ENCODE peak calls at places on chromosomes 4 and X, in four cellular contexts. One of them, this sample, is unnamed.
A peak's percentile ranks its signal among the peaks of the same experiment; 100 is the strongest.

GRCh38 chr4:147332101-147332500 is 148.8 kb upstream of the EDNRA start:
- DNase-seq in lung: no peak
- DNase-seq in ovary: no peak
- DNase-seq in CD4-positive, alpha-beta memory T cell: no peak
- DNase-seq in this sample: no peak

GRCh38 chr4:53119685-53120084 is 246.2 kb downstream of the SCFD2 start:
- DNase-seq in lung: no peak
- DNase-seq in ovary: peak; percentile 45
- DNase-seq in CD4-positive, alpha-beta memory T cell: no peak
- DNase-seq in this sample: peak; percentile 82

GRCh38 chrX:50680990-50681389 is 133.0 kb downstream of the SHROOM4 start:
- DNase-seq in lung: no peak
- DNase-seq in ovary: no peak
- DNase-seq in CD4-positive, alpha-beta memory T cell: no peak
- DNase-seq in this sample: peak; percentile 7

GRCh38 chrX:71911023-71911730 is 532 bp downstream of the NHSL2 start:
- DNase-seq in lung: no peak
- DNase-seq in ovary: peak; percentile 38
- DNase-seq in CD4-positive, alpha-beta memory T cell: peak; percentile 29
- DNase-seq in this sample: peak; percentile 40

GRCh38 chr4:40055379-40055872 is 1.2 kb upstream of the N4BP2 start:
- DNase-seq in lung: no peak
- DNase-seq in ovary: no peak
- DNase-seq in CD4-positive, alpha-beta memory T cell: peak; percentile 53
- DNase-seq in this sample: no peak

GRCh38 chr4:2370597-2371320 is 47.7 kb downstream of the ZFYVE28 start:
- DNase-seq in lung: no peak
- DNase-seq in ovary: no peak
- DNase-seq in CD4-positive, alpha-beta memory T cell: no peak
- DNase-seq in this sample: no peak

GRCh38 chrX:16123222-16123786 is at the start of gene GRPR:
- DNase-seq in lung: peak; percentile 72
- DNase-seq in ovary: peak; percentile 48
- DNase-seq in CD4-positive, alpha-beta memory T cell: peak; percentile 43
- DNase-seq in this sample: peak; percentile 88

GRCh38 chrX:22041931-22042530 is 9.9 kb downstream of the PHEX start:
- DNase-seq in lung: no peak
- DNase-seq in ovary: no peak
- DNase-seq in CD4-positive, alpha-beta memory T cell: no peak
- DNase-seq in this sample: no peak

GRCh38 chrX:46268429-46268828 is 276.8 kb downstream of the ZNF674 start:
- DNase-seq in lung: no peak
- DNase-seq in ovary: no peak
- DNase-seq in CD4-positive, alpha-beta memory T cell: no peak
- DNase-seq in this sample: peak; percentile 48

GRCh38 chrX:153693216-153694086 is 5.7 kb downstream of the SLC6A8 start:
- DNase-seq in lung: no peak
- DNase-seq in ovary: no peak
- DNase-seq in CD4-positive, alpha-beta memory T cell: no peak
- DNase-seq in this sample: no peak

GRCh38 chrX:1009771-1010170 is 202.7 kb downstream of the CRLF2 start:
- DNase-seq in lung: no peak
- DNase-seq in ovary: no peak
- DNase-seq in CD4-positive, alpha-beta memory T cell: no peak
- DNase-seq in this sample: no peak

GRCh38 chr4:119508281-119508680 is 120.3 kb downstream of the PDE5A start:
- DNase-seq in lung: no peak
- DNase-seq in ovary: no peak
- DNase-seq in CD4-positive, alpha-beta memory T cell: no peak
- DNase-seq in this sample: no peak

GRCh38 chrX:24260827-24261550 is 52.9 kb downstream of the SUPT20HL2 start:
- DNase-seq in lung: no peak
- DNase-seq in ovary: no peak
- DNase-seq in CD4-positive, alpha-beta memory T cell: no peak
- DNase-seq in this sample: peak; percentile 60

GRCh38 chr4:81412941-81413488 is 58.7 kb downstream of the RASGEF1B start:
- DNase-seq in lung: no peak
- DNase-seq in ovary: no peak
- DNase-seq in CD4-positive, alpha-beta memory T cell: no peak
- DNase-seq in this sample: no peak

GRCh38 chr4:6470502-6471302 is 1.7 kb downstream of the PPP2R2C start:
- DNase-seq in lung: no peak
- DNase-seq in ovary: peak; percentile 63
- DNase-seq in CD4-positive, alpha-beta memory T cell: no peak
- DNase-seq in this sample: peak; percentile 63

GRCh38 chr4:171308661-171309060 is 504.5 kb upstream of the GALNTL6 start:
- DNase-seq in lung: no peak
- DNase-seq in ovary: no peak
- DNase-seq in CD4-positive, alpha-beta memory T cell: no peak
- DNase-seq in this sample: no peak

GRCh38 chrX:132270699-132271098 is 51.5 kb upstream of the RAP2C start:
- DNase-seq in lung: peak; percentile 29
- DNase-seq in ovary: no peak
- DNase-seq in CD4-positive, alpha-beta memory T cell: no peak
- DNase-seq in this sample: peak; percentile 94

GRCh38 chr4:186501554-186501953 is 53.8 kb downstream of the MTNR1A start:
- DNase-seq in lung: no peak
- DNase-seq in ovary: no peak
- DNase-seq in CD4-positive, alpha-beta memory T cell: no peak
- DNase-seq in this sample: no peak

GRCh38 chr4:133151301-133151680 is 2.2 kb downstream of the PCDH10 start:
- DNase-seq in lung: no peak
- DNase-seq in ovary: peak; percentile 25
- DNase-seq in CD4-positive, alpha-beta memory T cell: no peak
- DNase-seq in this sample: peak; percentile 1

GRCh38 chr4:8439914-8440490 is 521 bp downstream of the ACOX3 start:
- DNase-seq in lung: no peak
- DNase-seq in ovary: no peak
- DNase-seq in CD4-positive, alpha-beta memory T cell: no peak
- DNase-seq in this sample: no peak

GRCh38 chrX:97984641-97985040 is 1100.9 kb downstream of the RPA4 start:
- DNase-seq in lung: no peak
- DNase-seq in ovary: no peak
- DNase-seq in CD4-positive, alpha-beta memory T cell: no peak
- DNase-seq in this sample: no peak

GRCh38 chr4:8374851-8375649 is 65.5 kb downstream of the ACOX3 start:
- DNase-seq in lung: no peak
- DNase-seq in ovary: peak; percentile 35
- DNase-seq in CD4-positive, alpha-beta memory T cell: no peak
- DNase-seq in this sample: no peak

GRCh38 chr4:56134272-56134671 is 185.5 kb downstream of the CEP135 start:
- DNase-seq in lung: peak; percentile 32
- DNase-seq in ovary: no peak
- DNase-seq in CD4-positive, alpha-beta memory T cell: no peak
- DNase-seq in this sample: peak; percentile 51

GRCh38 chrX:102008901-102009300 is 77.1 kb upstream of the ZMAT1 start:
- DNase-seq in lung: no peak
- DNase-seq in ovary: no peak
- DNase-seq in CD4-positive, alpha-beta memory T cell: no peak
- DNase-seq in this sample: no peak

GRCh38 chrX:42934020-42934701 is 156.2 kb upstream of the PPP1R2C start:
- DNase-seq in lung: no peak
- DNase-seq in ovary: no peak
- DNase-seq in CD4-positive, alpha-beta memory T cell: peak; percentile 41
- DNase-seq in this sample: no peak

GRCh38 chrX:2652106-2652505 is 39.0 kb upstream of the CD99 start:
- DNase-seq in lung: no peak
- DNase-seq in ovary: no peak
- DNase-seq in CD4-positive, alpha-beta memory T cell: no peak
- DNase-seq in this sample: no peak

GRCh38 chr4:132123870-132124623 is 1025.0 kb upstream of the PCDH10 start:
- DNase-seq in lung: no peak
- DNase-seq in ovary: no peak
- DNase-seq in CD4-positive, alpha-beta memory T cell: no peak
- DNase-seq in this sample: no peak

GRCh38 chr4:1976416-1977352 is 32.1 kb downstream of the NELFA start:
- DNase-seq in lung: no peak
- DNase-seq in ovary: peak; percentile 17
- DNase-seq in CD4-positive, alpha-beta memory T cell: no peak
- DNase-seq in this sample: no peak

GRCh38 chrX:1507511-1508463 is 29.2 kb downstream of the P2RY8 start:
- DNase-seq in lung: no peak
- DNase-seq in ovary: no peak
- DNase-seq in CD4-positive, alpha-beta memory T cell: peak; percentile 47
- DNase-seq in this sample: no peak

GRCh38 chr4:115834441-115834840 is 721.0 kb upstream of the NDST4 start:
- DNase-seq in lung: no peak
- DNase-seq in ovary: no peak
- DNase-seq in CD4-positive, alpha-beta memory T cell: no peak
- DNase-seq in this sample: no peak

GRCh38 chr4:169612869-169613859 is 781 bp upstream of the NEK1 start:
- DNase-seq in lung: peak; percentile 74
- DNase-seq in ovary: peak; percentile 66
- DNase-seq in CD4-positive, alpha-beta memory T cell: peak; percentile 71
- DNase-seq in this sample: peak; percentile 88

DNA sequence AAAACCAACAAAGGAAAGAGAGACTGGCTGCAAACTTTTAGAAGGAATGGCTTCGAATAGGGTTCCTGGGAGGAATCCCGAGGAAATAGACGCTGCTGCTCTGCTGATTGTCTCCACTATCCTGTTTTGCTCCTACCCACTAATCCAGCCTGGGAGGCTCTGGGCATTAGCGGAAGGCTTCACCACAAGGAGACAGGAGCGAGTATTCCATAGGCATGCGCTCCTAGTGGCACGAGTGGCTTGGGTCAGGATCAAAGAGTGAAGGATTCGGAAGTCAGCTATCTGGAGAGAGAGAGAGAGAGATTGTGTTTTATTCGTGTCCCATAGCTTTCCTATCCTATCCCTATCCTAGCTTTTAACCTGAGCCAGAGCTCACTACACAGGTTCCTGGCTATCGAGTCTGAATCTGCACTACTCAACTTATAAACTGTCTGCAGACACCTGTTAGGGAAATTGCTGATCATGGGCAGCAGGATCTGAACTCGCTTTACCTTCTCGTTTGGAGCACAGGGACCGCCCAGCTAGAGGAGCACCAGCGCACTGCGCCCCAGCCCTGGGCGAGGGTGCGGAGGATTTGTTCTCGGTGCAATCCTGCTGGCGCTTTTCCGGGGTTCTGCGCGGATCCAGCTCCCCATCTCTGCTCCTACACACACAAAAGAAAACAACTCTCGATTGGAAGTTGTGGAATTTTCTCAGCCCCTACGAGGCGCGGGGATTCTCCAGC is 740 bp upstream of the NPY2R start:
- DNase-seq in lung: no peak
- DNase-seq in ovary: no peak
- DNase-seq in CD4-positive, alpha-beta memory T cell: no peak
- DNase-seq in this sample: no peak
- H3K36me3 ChIP-seq in lung: no peaks in the 10 kb centered on the region
- H3K36me3 ChIP-seq in ovary: no peaks in the 10 kb centered on the region
- H3K36me3 ChIP-seq in CD4-positive, alpha-beta memory T cell: no peaks in the 10 kb centered on the region
- H3K36me3 ChIP-seq in this sample: no peaks in the 10 kb centered on the region

GRCh38 chr4:70914631-70915030 is 12.5 kb downstream of the MOB1B start:
- DNase-seq in lung: no peak
- DNase-seq in ovary: peak; percentile 52
- DNase-seq in CD4-positive, alpha-beta memory T cell: no peak
- DNase-seq in this sample: no peak
- H3K27ac ChIP-seq in lung: no peak overlapping the region
- H3K27ac ChIP-seq in ovary: peak overlapping the region; percentile 71
- H3K27ac ChIP-seq in CD4-positive, alpha-beta memory T cell: no peak overlapping the region
- H3K27ac ChIP-seq in this sample: no peak overlapping the region

GRCh38 chr4:10083861-10084641 is 32.5 kb downstream of the WDR1 start:
- DNase-seq in lung: no peak
- DNase-seq in ovary: peak; percentile 35
- DNase-seq in CD4-positive, alpha-beta memory T cell: no peak
- DNase-seq in this sample: no peak
- H3K36me3 ChIP-seq in lung: peaks cover 95% of the 10 kb centered on the region
- H3K36me3 ChIP-seq in ovary: no peaks in the 10 kb centered on the region
- H3K36me3 ChIP-seq in CD4-positive, alpha-beta memory T cell: peaks cover 99% of the 10 kb centered on the region
- H3K36me3 ChIP-seq in this sample: peaks cover 93% of the 10 kb centered on the region

GRCh38 chr4:159174645-159175147 is 71.8 kb downstream of the RAPGEF2 start:
- DNase-seq in lung: no peak
- DNase-seq in ovary: no peak
- DNase-seq in CD4-positive, alpha-beta memory T cell: no peak
- DNase-seq in this sample: peak; percentile 9

GRCh38 chr4:159175989-159176375 is 73.1 kb downstream of the RAPGEF2 start:
- DNase-seq in lung: no peak
- DNase-seq in ovary: no peak
- DNase-seq in CD4-positive, alpha-beta memory T cell: no peak
- DNase-seq in this sample: no peak

GRCh38 chr4:159177265-159178146 is 74.6 kb downstream of the RAPGEF2 start:
- DNase-seq in lung: no peak
- DNase-seq in ovary: no peak
- DNase-seq in CD4-positive, alpha-beta memory T cell: no peak
- DNase-seq in this sample: no peak

GRCh38 chr4:159178147-159178541 is 75.3 kb downstream of the RAPGEF2 start:
- DNase-seq in lung: no peak
- DNase-seq in ovary: no peak
- DNase-seq in CD4-positive, alpha-beta memory T cell: no peak
- DNase-seq in this sample: peak; percentile 24

DNA sequence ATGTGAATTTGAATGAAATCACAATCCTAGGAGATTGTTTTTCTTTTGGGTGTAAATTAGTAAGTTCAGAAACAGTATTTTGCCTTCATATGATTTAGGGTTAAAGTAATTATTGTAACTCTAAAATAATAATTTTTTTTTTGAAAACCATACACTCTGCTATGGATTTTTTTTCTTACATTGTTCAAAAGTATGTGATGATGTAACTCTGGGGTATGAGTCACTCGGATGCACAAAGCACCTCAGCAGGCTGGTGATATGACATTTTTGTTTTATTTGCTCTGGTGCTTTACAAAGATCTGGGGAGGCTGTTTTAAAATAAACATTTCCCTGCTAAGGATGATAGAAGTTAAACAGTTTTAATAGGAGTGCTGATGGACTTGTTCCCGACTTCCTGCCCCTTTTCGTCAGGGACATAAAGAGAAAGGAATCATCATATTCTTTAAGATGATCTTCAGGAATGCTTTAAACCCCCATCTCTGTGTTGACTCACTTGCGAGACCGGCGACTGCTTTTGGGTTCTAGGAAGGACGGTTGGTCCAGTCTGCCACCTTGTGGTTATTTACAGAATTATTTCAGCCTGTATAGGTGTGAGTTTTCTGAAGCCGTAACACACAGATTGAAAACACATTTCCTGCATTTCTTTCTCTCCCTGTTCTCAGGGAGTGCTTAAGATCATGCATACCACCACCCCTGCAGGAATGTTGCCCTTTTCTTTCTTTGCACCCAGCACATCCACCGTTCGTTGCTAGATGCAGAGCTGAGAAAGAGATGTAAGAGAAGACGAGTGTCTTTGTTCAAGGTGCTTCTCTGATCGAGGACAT is 72.5 kb downstream of the RAPGEF2 start:
- DNase-seq in lung: peak; percentile 66
- DNase-seq in ovary: peak; percentile 43
- DNase-seq in CD4-positive, alpha-beta memory T cell: peak; percentile 70
- DNase-seq in this sample: peak; percentile 93
- H3K27ac ChIP-seq in lung: peak overlapping the region; percentile 41
- H3K27ac ChIP-seq in ovary: no peak overlapping the region
- H3K27ac ChIP-seq in CD4-positive, alpha-beta memory T cell: no peak overlapping the region
- H3K27ac ChIP-seq in this sample: peak overlapping the region; percentile 25